ENCODE peak calls at places on chromosomes 13 and 19, in five cellular contexts. H, T, J, V and Y are unnamed samples.

GRCh38 chr19:23474761-23475160 is 79.5 kb upstream of the ZNF91 start:
- DNase-seq in T (no peak), H (no peak), V (no peak), J (no peak), Y (no peak)

GRCh38 chr19:11451942-11452813 is 16.7 kb downstream of the PRKCSH start:
- DNase-seq in J (no peak), H (no peak), V (no peak), T (no peak), Y (no peak)

GRCh38 chr19:50968709-50969412 is 530 bp downstream of the KLK6 start:
- DNase-seq in H (no peak), V (no peak), T (no peak), J (no peak), Y (no peak)

GRCh38 chr19:1752757-1753728 is at the start of gene ONECUT3:
- DNase-seq in T (no peak), V (no peak), J (no peak), H (no peak), Y (no peak)

GRCh38 chr13:22095794-22096193 is 424.9 kb downstream of the FGF9 start:
- DNase-seq in J (no peak), T (no peak), V (no peak), H (no peak), Y (no peak)

GRCh38 chr13:31610270-31610998 is 128.9 kb upstream of the RXFP2 start:
- DNase-seq in V (no peak), H (no peak), T (no peak), J (no peak), Y (no peak)

GRCh38 chr19:29845576-29846176 is 33.9 kb downstream of the CCNE1 start:
- DNase-seq in J (no peak), H (no peak), V (no peak), T (no peak), Y (peak)

GRCh38 chr13:74070513-74070912 is 63.7 kb downstream of the KLF12 start:
- DNase-seq in H (no peak), V (no peak), T (no peak), J (no peak), Y (no peak)

GRCh38 chr19:55526216-55527196 is 10.4 kb downstream of the SBK2 start:
- DNase-seq in V (no peak), T (peak), J (no peak), H (peak), Y (peak)

GRCh38 chr19:35671818-35672217 is 5.5 kb downstream of the UPK1A start:
- DNase-seq in H (no peak), T (no peak), J (no peak), V (no peak), Y (peak)

GRCh38 chr13:23899555-23899954 is 2.3 kb upstream of the C1QTNF9B start:
- DNase-seq in J (peak), T (peak), H (no peak), V (peak), Y (peak)

GRCh38 chr19:51786651-51787494 is 8.1 kb upstream of the FPR3 start:
- DNase-seq in T (no peak), J (no peak), H (no peak), V (no peak), Y (no peak)

GRCh38 chr19:6092329-6093286 is 17.7 kb downstream of the RFX2 start:
- DNase-seq in J (no peak), V (no peak), T (peak), H (peak), Y (peak)

GRCh38 chr19:48896191-48896720 is 2.3 kb downstream of the TULP2 start:
- DNase-seq in J (no peak), T (peak), V (no peak), H (peak), Y (no peak)

GRCh38 chr19:35693835-35694599 is 10.3 kb upstream of the ZBTB32 start:
- DNase-seq in J (peak), V (peak), H (peak), T (peak), Y (peak)

GRCh38 chr13:100608906-100609305 is 20.3 kb upstream of the GGACT start:
- DNase-seq in J (peak), V (no peak), H (no peak), T (no peak), Y (peak)

GRCh38 chr13:112325941-112326645 is 50.1 kb upstream of the SPACA7 start:
- DNase-seq in V (no peak), T (no peak), H (no peak), J (no peak), Y (no peak)

GRCh38 chr19:19704836-19705235 is 28.1 kb downstream of the ZNF14 start:
- DNase-seq in J (no peak), H (no peak), T (no peak), V (no peak), Y (no peak)

GRCh38 chr19:18701250-18701608 is 17.7 kb downstream of the CRTC1 start:
- DNase-seq in H (no peak), T (no peak), V (no peak), J (no peak), Y (no peak)

GRCh38 chr19:30649934-30650614 is 277.9 kb downstream of the ZNF536 start:
- DNase-seq in H (peak), J (peak), T (peak), V (peak), Y (peak)

GRCh38 chr13:30681489-30682242 is 53.7 kb upstream of the ALOX5AP start:
- DNase-seq in V (no peak), H (no peak), J (no peak), T (peak), Y (peak)

GRCh38 chr19:50857366-50857765 is 2.7 kb downstream of the KLK3 start:
- DNase-seq in T (no peak), H (no peak), V (no peak), J (no peak), Y (no peak)

GRCh38 chr19:9848060-9848459 is 12.9 kb downstream of the PIN1 start:
- DNase-seq in V (no peak), J (peak), H (peak), T (no peak), Y (no peak)

GRCh38 chr19:15871570-15871969 is 26.3 kb downstream of the CYP4F2 start:
- DNase-seq in T (no peak), V (no peak), J (no peak), H (peak), Y (no peak)

GRCh38 chr13:48775285-48775684 is 121.6 kb downstream of the CYSLTR2 start:
- DNase-seq in J (no peak), T (peak), V (no peak), H (no peak), Y (no peak)

GRCh38 chr13:38265135-38265497 is 84.5 kb upstream of the UFM1 start:
- DNase-seq in H (no peak), V (no peak), J (no peak), T (no peak), Y (no peak)

GRCh38 chr19:6723108-6723618 is 2.7 kb upstream of the C3 start:
- DNase-seq in V (no peak), J (no peak), H (peak), T (peak), Y (peak)

GRCh38 chr13:75566658-75567057 is 17.1 kb downstream of the UCHL3 start:
- DNase-seq in V (no peak), T (peak), H (no peak), J (no peak), Y (peak)

GRCh38 chr13:76936736-76937135 is 11.6 kb upstream of the ACOD1 start:
- DNase-seq in H (no peak), V (no peak), J (no peak), T (peak), Y (peak)

GRCh38 chr13:34207334-34207733 is 389.4 kb downstream of the RFC3 start:
- DNase-seq in V (no peak), H (peak), T (peak), J (no peak), Y (peak)

GRCh38 chr13:93388701-93389100 is 162.1 kb downstream of the GPC6 start:
- DNase-seq in T (no peak), J (no peak), V (no peak), H (no peak), Y (peak)